ENCODE peak calls at places on chromosome 17, in four cellular contexts. One of them, this sample, is unnamed.

GRCh38 chr17:7327056-7327455 is 2.1 kb downstream of the NEURL4 start:
- DNase-seq in tibial artery: no peak
- DNase-seq in SK-N-SH: no peak
- DNase-seq in cardiac muscle cell: no peak
- DNase-seq in this sample: no peak

GRCh38 chr17:4394208-4395110 is 28.0 kb upstream of the UBE2G1 start:
- DNase-seq in tibial artery: no peak
- DNase-seq in SK-N-SH: no peak
- DNase-seq in cardiac muscle cell: no peak
- DNase-seq in this sample: no peak

GRCh38 chr17:8362651-8363332 is 13.7 kb downstream of the KRABD2 start:
- DNase-seq in tibial artery: no peak
- DNase-seq in SK-N-SH: no peak
- DNase-seq in cardiac muscle cell: no peak
- DNase-seq in this sample: no peak

GRCh38 chr17:39921323-39921722 is 2.9 kb upstream of the GSDMB start:
- DNase-seq in tibial artery: no peak
- DNase-seq in SK-N-SH: no peak
- DNase-seq in cardiac muscle cell: no peak
- DNase-seq in this sample: no peak

GRCh38 chr17:43832168-43832975 is 574 bp downstream of the MPP3 start:
- DNase-seq in tibial artery: peak
- DNase-seq in SK-N-SH: peak
- DNase-seq in cardiac muscle cell: peak
- DNase-seq in this sample: no peak

GRCh38 chr17:5911919-5912318 is 158.3 kb upstream of the WSCD1 start:
- DNase-seq in tibial artery: no peak
- DNase-seq in SK-N-SH: no peak
- DNase-seq in cardiac muscle cell: no peak
- DNase-seq in this sample: no peak

GRCh38 chr17:7887482-7888183 is 956 bp upstream of the CHD3 start:
- DNase-seq in tibial artery: peak
- DNase-seq in SK-N-SH: peak
- DNase-seq in cardiac muscle cell: peak
- DNase-seq in this sample: peak

GRCh38 chr17:76422406-76422805 is 30.5 kb downstream of the UBE2O start:
- DNase-seq in tibial artery: no peak
- DNase-seq in SK-N-SH: no peak
- DNase-seq in cardiac muscle cell: no peak
- DNase-seq in this sample: no peak

GRCh38 chr17:27348196-27348595 is 54.3 kb downstream of the WSB1 start:
- DNase-seq in tibial artery: no peak
- DNase-seq in SK-N-SH: no peak
- DNase-seq in cardiac muscle cell: no peak
- DNase-seq in this sample: no peak

DNA sequence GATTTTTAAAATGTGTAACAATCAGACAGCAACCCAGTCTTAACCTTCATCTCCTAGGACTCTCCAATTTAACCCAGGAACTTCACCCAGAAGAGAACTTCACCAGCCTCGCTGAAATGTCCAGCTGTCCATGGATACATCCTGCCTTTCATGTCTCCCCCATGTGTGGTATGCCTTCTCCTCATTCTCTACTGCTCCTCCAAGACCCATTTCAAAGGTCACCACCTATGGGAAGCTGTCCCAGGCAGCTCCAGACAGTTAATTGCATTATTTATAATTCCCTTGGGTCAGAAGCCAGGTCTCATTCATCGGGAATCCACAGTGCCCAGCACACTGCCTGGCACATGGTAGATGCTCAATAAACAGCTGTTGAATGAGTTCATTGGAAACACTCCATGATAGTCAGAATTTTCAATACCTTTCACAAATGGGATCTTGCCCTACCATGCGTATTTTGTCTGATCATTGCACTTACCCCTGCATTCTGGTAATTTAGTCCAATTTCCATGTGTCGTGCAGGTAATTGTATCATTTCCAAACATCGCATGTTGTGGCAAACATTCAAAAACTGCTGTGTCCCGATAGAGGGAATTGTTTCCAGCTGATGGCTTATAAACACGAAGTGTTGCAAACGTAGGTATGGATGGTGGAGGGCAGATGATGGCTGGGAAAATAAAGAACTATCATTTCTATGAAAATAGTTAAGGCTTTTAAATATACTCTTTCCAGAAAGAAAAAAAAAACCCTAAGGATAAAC is 9.0 kb downstream of the APOH start:
- DNase-seq in tibial artery: no peak
- DNase-seq in SK-N-SH: no peak
- DNase-seq in cardiac muscle cell: no peak
- DNase-seq in this sample: no peak
- H3K27ac ChIP-seq in tibial artery: no peak
- H3K27ac ChIP-seq in SK-N-SH: no peak
- H3K27ac ChIP-seq in cardiac muscle cell: no peak
- H3K27ac ChIP-seq in this sample: no peak

GRCh38 chr17:42647778-42648177 is 11.3 kb upstream of the TUBG2 start:
- DNase-seq in tibial artery: no peak
- DNase-seq in SK-N-SH: no peak
- DNase-seq in cardiac muscle cell: no peak
- DNase-seq in this sample: no peak

GRCh38 chr17:42655528-42655927 is 3.6 kb upstream of the TUBG2 start:
- DNase-seq in tibial artery: no peak
- DNase-seq in SK-N-SH: no peak
- DNase-seq in cardiac muscle cell: peak
- DNase-seq in this sample: no peak

GRCh38 chr17:42657824-42658588 is 1.1 kb upstream of the TUBG2 start:
- DNase-seq in tibial artery: no peak
- DNase-seq in SK-N-SH: no peak
- DNase-seq in cardiac muscle cell: no peak
- DNase-seq in this sample: no peak

GRCh38 chr17:42651392-42651791 is 7.7 kb upstream of the TUBG2 start:
- DNase-seq in tibial artery: no peak
- DNase-seq in SK-N-SH: no peak
- DNase-seq in cardiac muscle cell: no peak
- DNase-seq in this sample: no peak

DNA sequence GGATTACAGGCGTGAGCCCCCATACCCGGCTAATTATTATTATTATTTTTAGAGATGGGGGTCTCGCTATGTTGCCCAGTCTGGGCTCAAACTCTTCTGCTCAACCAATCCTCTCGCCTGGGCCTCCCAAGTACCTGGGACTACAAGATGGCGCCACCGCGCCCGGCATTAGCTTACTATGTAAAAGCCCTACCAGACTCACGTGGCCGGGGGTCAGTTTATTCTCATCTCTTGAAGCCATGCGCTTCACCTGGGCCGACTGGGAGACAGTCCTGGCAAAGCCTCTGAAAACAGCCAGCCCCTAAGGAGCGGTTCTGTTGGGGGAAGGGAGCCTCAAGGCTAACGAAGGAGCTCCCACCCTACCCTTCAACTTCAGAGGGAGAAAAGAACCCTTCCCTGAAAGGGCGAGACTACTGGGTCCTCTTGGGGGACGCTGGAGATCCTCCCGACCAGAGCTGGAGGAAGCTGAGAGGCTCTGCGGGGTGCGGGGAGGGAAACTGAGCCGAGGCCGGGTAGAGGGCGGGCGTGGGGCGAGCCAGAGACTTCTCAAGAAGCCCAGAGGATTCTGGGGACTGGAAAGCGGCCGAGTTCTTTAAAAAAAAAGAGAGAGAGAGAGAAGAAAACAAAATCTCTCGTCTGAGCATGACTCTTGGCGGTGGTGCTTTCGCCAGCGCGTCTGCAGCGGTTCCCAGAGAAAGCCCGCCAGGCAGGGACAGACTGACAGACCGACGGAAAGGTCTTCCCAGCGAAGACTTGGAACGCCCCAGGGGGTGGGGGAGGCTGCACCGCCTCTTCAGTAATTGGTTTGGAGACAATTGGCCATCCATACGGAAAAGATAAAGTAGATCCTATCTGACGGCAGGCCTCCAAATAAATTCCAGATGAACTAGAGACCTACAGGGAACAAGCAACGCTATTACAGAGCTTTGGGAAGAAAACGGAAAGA is 5.6 kb upstream of the TUBG2 start:
- DNase-seq in tibial artery: peak
- DNase-seq in SK-N-SH: peak
- DNase-seq in cardiac muscle cell: peak
- DNase-seq in this sample: peak
- H3K27ac ChIP-seq in tibial artery: peak
- H3K27ac ChIP-seq in SK-N-SH: peak
- H3K27ac ChIP-seq in cardiac muscle cell: no peak
- H3K27ac ChIP-seq in this sample: peak

DNA sequence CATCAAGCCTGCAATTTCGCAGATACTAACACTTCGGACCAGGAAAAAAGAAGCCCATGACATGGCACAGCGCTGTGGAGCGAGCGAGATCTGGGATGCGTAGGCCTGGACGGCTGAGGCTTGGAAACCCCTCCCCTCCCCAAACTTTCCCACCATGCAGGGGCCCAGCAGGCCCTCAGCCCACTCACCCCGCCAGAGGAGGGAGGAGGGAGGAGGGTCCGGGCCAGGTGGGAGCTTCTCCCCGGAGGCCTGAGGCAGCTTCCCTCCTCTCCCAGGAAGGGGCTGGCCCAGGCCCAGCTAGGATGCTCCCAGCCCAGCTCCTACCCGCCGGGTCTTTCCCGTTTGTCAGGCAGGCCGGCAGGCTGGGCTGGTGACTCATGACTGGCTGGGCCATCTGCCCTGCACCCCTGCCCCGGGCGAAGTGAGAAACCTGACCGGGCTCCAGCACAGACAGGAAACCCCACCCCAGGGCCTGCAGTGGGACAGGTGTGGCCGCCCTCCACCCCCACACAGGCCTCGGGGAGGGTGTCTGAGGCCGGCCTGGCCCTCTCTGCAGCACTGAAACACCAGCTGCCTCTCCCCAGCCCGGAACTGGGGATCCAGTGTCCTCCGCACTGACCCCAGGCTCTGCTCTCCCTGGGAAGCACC is 34.3 kb upstream of the SLC38A10 start:
- DNase-seq in tibial artery: peak
- DNase-seq in SK-N-SH: peak
- DNase-seq in cardiac muscle cell: peak
- DNase-seq in this sample: no peak
- H3K27ac ChIP-seq in tibial artery: no peak
- H3K27ac ChIP-seq in SK-N-SH: peak
- H3K27ac ChIP-seq in cardiac muscle cell: peak
- H3K27ac ChIP-seq in this sample: no peak

GRCh38 chr17:58356231-58356630 is 4.2 kb upstream of the SUPT4H1 start:
- DNase-seq in tibial artery: no peak
- DNase-seq in SK-N-SH: no peak
- DNase-seq in cardiac muscle cell: no peak
- DNase-seq in this sample: no peak

GRCh38 chr17:58352018-58352842 is at the start of gene SUPT4H1:
- DNase-seq in tibial artery: peak
- DNase-seq in SK-N-SH: peak
- DNase-seq in cardiac muscle cell: peak
- DNase-seq in this sample: peak

GRCh38 chr17:58357312-58358297 is 5.6 kb upstream of the SUPT4H1 start:
- DNase-seq in tibial artery: no peak
- DNase-seq in SK-N-SH: no peak
- DNase-seq in cardiac muscle cell: no peak
- DNase-seq in this sample: no peak

GRCh38 chr17:58352843-58353719 is 1.1 kb upstream of the SUPT4H1 start:
- DNase-seq in tibial artery: peak
- DNase-seq in SK-N-SH: peak
- DNase-seq in cardiac muscle cell: peak
- DNase-seq in this sample: no peak

GRCh38 chr17:58354541-58355216 is 2.7 kb upstream of the SUPT4H1 start:
- DNase-seq in tibial artery: no peak
- DNase-seq in SK-N-SH: no peak
- DNase-seq in cardiac muscle cell: no peak
- DNase-seq in this sample: no peak
- H3K27ac ChIP-seq in tibial artery: no peak
- H3K27ac ChIP-seq in SK-N-SH: no peak
- H3K27ac ChIP-seq in cardiac muscle cell: peak
- H3K27ac ChIP-seq in this sample: no peak

DNA sequence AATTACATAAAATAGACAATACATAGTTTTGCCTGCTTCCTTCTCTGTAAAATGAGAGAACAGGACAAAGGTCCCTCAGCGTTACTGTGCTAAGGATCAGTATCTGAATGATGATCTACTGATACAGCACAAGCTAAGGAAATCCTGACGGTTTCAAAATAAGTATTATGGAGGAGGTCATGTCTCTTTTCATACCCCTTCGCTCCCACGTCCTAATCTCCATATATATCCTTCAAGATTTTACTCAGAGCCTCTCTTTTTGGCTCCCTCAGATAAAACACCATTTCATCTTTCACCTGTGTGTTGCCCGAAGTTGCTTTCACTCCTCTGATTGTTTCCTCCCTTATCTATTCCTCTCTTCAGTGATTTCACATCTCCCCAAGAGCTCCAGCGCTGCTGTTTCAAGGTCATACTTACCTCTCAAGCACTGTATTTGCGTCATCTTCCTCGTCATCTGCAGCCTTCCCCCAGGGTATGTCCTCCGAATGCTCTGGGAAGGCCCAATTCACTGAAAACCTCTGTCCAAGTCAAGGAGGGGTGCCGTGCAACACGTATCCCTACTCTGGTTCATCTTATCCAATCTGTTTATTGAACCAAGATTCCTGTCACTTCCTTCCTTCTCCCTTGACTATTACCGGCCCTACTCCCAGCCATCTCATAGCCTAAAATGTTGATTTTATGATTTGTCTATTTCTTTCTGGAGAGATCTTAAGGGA is 1.2 kb upstream of the BLTP2 start:
- DNase-seq in tibial artery: no peak
- DNase-seq in SK-N-SH: no peak
- DNase-seq in cardiac muscle cell: no peak
- DNase-seq in this sample: no peak
- H3K27ac ChIP-seq in tibial artery: peak
- H3K27ac ChIP-seq in SK-N-SH: peak
- H3K27ac ChIP-seq in cardiac muscle cell: peak
- H3K27ac ChIP-seq in this sample: peak

GRCh38 chr17:66776999-66777688 is 57.8 kb upstream of the CACNG5 start:
- DNase-seq in tibial artery: no peak
- DNase-seq in SK-N-SH: no peak
- DNase-seq in cardiac muscle cell: no peak
- DNase-seq in this sample: no peak

GRCh38 chr17:66777689-66778225 is 57.2 kb upstream of the CACNG5 start:
- DNase-seq in tibial artery: no peak
- DNase-seq in SK-N-SH: no peak
- DNase-seq in cardiac muscle cell: peak
- DNase-seq in this sample: peak

GRCh38 chr17:66775262-66775661 is 59.7 kb upstream of the CACNG5 start:
- DNase-seq in tibial artery: no peak
- DNase-seq in SK-N-SH: peak
- DNase-seq in cardiac muscle cell: no peak
- DNase-seq in this sample: no peak

GRCh38 chr17:66778531-66778930 is 56.4 kb upstream of the CACNG5 start:
- DNase-seq in tibial artery: no peak
- DNase-seq in SK-N-SH: no peak
- DNase-seq in cardiac muscle cell: no peak
- DNase-seq in this sample: no peak

DNA sequence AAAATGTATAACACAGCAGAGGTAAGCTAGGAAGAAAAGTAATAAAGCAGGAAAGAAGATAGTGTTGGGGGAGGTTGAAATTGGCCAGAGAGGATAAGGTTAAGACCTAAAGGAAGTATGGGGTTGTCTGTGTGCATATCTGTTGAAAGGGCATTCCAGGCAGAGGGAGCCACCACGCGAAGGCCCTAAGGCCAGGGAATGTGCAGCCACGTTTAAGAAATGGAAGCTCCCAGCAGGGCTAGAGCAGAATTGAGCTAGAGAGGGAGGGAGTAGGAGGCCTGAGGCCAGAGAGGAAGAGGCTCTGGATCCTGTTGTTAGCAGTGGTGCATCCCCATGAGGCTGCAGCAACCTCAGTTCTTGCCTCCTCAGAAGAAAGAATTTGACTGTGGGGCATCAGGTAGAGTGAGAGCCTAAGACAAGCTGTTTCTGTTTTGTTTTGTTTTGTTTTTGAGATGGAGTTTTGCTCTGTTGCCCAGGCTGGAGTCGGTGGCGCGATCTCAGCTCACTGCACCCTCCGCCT is 59.0 kb upstream of the CACNG5 start:
- DNase-seq in tibial artery: no peak
- DNase-seq in SK-N-SH: no peak
- DNase-seq in cardiac muscle cell: no peak
- DNase-seq in this sample: no peak
- H3K27ac ChIP-seq in tibial artery: no peak
- H3K27ac ChIP-seq in SK-N-SH: peak
- H3K27ac ChIP-seq in cardiac muscle cell: no peak
- H3K27ac ChIP-seq in this sample: no peak